ENCODE peak calls at places on chromosomes 5 and 9, in seven cellular contexts. Y, V, K, L, F, R and I are unnamed samples. For H3K27me3, the result is how much of the 10 kb centered on the place peaks cover.

GRCh38 chr5:95130951-95131350 is 153.9 kb downstream of the MCTP1 start:
- DNase-seq in V (no peak), L (no peak), K (no peak), F (no peak), Y (no peak), R (no peak), I (no peak)

GRCh38 chr5:12399868-12400267 is 495.6 kb upstream of the CTNND2 start:
- DNase-seq in R (no peak), L (no peak), V (peak), K (no peak), F (no peak), Y (no peak), I (no peak)

GRCh38 chr5:141095263-141095641 is 837 bp downstream of the PCDHB2 start:
- DNase-seq in F (no peak), Y (peak), V (no peak), K (no peak), R (no peak), L (no peak), I (no peak)

GRCh38 chr5:134053840-134054338 is 49.1 kb upstream of the VDAC1 start:
- DNase-seq in Y (no peak), F (no peak), R (peak), L (no peak), K (peak), V (peak), I (no peak)

GRCh38 chr9:6224393-6225154 is 9.0 kb downstream of the IL33 start:
- DNase-seq in F (no peak), V (no peak), R (no peak), K (no peak), L (no peak), Y (no peak), I (no peak)

GRCh38 chr5:151617841-151618710 is 26.9 kb upstream of the FAT2 start:
- DNase-seq in Y (no peak), F (no peak), R (no peak), L (no peak), K (no peak), V (peak), I (no peak)

GRCh38 chr5:76604838-76605237 is 18.4 kb downstream of the F2RL2 start:
- DNase-seq in K (no peak), R (no peak), F (no peak), V (no peak), L (no peak), Y (no peak), I (no peak)

GRCh38 chr5:108924457-108924961 is 176.8 kb downstream of the FER start:
- DNase-seq in L (no peak), Y (no peak), R (no peak), K (no peak), F (no peak), V (no peak), I (no peak)

GRCh38 chr5:82355921-82356454 is 77.8 kb upstream of the RPS23 start:
- DNase-seq in L (no peak), Y (no peak), F (no peak), K (no peak), V (peak), R (no peak), I (no peak)

GRCh38 chr5:53211799-53212198 is 102.2 kb upstream of the MOCS2 start:
- DNase-seq in R (no peak), L (no peak), V (no peak), K (no peak), F (no peak), Y (no peak), I (no peak)

GRCh38 chr9:32698706-32699277 is 63.3 kb upstream of the TAF1L start:
- DNase-seq in F (no peak), V (peak), K (no peak), L (no peak), R (no peak), Y (no peak), I (no peak)

GRCh38 chr5:119398713-119399492 is 43.1 kb downstream of the TNFAIP8 start:
- DNase-seq in V (no peak), Y (no peak), L (peak), K (peak), F (no peak), R (peak), I (peak)

GRCh38 chr5:53601570-53601969 is 41.1 kb downstream of the NDUFS4 start:
- DNase-seq in F (no peak), Y (no peak), V (peak), R (no peak), L (no peak), K (no peak), I (no peak)

GRCh38 chr5:173670791-173671120 is 54.3 kb upstream of the BOD1 start:
- DNase-seq in Y (no peak), F (peak), V (no peak), R (no peak), K (peak), L (no peak), I (no peak)

GRCh38 chr5:173670130-173670591 is 53.7 kb upstream of the BOD1 start:
- DNase-seq in F (no peak), R (no peak), Y (peak), V (no peak), K (no peak), L (no peak), I (peak)

GRCh38 chr5:173672891-173673290 is 56.4 kb upstream of the BOD1 start:
- DNase-seq in F (no peak), R (no peak), V (no peak), Y (no peak), K (no peak), L (no peak), I (peak)

GRCh38 chr5:173669483-173669882 is 53.0 kb upstream of the BOD1 start:
- DNase-seq in K (no peak), Y (peak), L (no peak), R (no peak), V (no peak), F (no peak), I (peak)

GRCh38 chr5:173671121-173671949 is 54.9 kb upstream of the BOD1 start:
- DNase-seq in F (peak), V (no peak), R (no peak), L (peak), Y (no peak), K (peak), I (peak)
- H3K27ac ChIP-seq in F (peak), V (no peak), R (no peak), L (peak), Y (no peak), K (peak), I (peak)

GRCh38 chr5:68093455-68094159 is 121.9 kb upstream of the PIK3R1 start:
- DNase-seq in R (no peak), Y (no peak), F (no peak), L (no peak), V (no peak), K (no peak), I (no peak)
- TF ChIP-seq CTCF in R (no peak), Y (no peak), F (no peak), L (no peak), V (no peak), K (no peak), I (no peak)

GRCh38 chr5:6108981-6109595 is 269.3 kb downstream of the MED10 start:
- DNase-seq in V (no peak), L (no peak), Y (no peak), R (no peak), K (no peak), F (no peak), I (no peak)

GRCh38 chr5:6111131-6111530 is 267.2 kb downstream of the MED10 start:
- DNase-seq in V (no peak), L (no peak), K (no peak), F (no peak), R (no peak), Y (no peak), I (no peak)

GRCh38 chr5:6107675-6108539 is 270.4 kb downstream of the MED10 start:
- DNase-seq in R (no peak), Y (no peak), L (no peak), F (no peak), K (no peak), V (no peak), I (no peak)

GRCh38 chr5:6108540-6108848 is 269.9 kb downstream of the MED10 start:
- DNase-seq in K (no peak), Y (no peak), F (no peak), L (no peak), R (no peak), V (no peak), I (no peak)

GRCh38 chr5:6110441-6111005 is 267.8 kb downstream of the MED10 start:
- DNase-seq in L (no peak), F (no peak), K (no peak), Y (no peak), V (no peak), R (no peak), I (no peak)
- H3K27me3 ChIP-seq in L (under half), F (under half), K (under half), Y (under half), V (under half), R (under half), I (under half)

GRCh38 chr5:74560245-74560644 is 80.3 kb downstream of the ENC1 start:
- DNase-seq in R (no peak), L (no peak), V (no peak), Y (no peak), F (no peak), K (no peak), I (no peak)
- H3K27ac ChIP-seq in R (no peak), L (no peak), V (no peak), Y (no peak), F (no peak), K (no peak), I (no peak)

DNA sequence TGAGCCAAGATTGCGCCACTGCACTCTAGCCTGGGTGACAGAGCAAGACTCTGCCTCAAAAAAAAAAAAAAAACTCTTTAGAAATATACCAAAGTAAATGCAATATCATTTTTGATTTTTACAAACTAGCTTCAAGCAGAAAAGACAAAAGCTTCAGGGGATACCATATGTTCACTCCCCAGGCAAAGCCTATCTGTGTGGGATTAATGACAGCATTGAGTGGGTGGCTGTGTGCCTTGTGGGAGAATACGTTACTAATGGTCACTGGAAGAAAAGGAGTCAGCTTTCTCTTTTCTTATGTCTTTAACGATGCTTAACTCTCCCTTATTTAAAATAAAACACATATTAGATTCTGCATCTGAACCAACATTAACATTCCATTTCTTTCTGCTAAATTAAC is 1.9 kb downstream of the PCA3 start:
- DNase-seq in R (no peak), L (no peak), Y (no peak), F (no peak), V (no peak), K (no peak), I (no peak)
- TF ChIP-seq CTCF in R (no peak), L (no peak), Y (no peak), F (no peak), V (no peak), K (no peak), I (no peak)

GRCh38 chr5:149697001-149697400 is 33.1 kb upstream of the PPARGC1B start:
- DNase-seq in V (peak), Y (no peak), K (no peak), F (no peak), L (no peak), R (no peak), I (no peak)
- H3K27me3 ChIP-seq in V (under half), Y (under half), K (under half), F (under half), L (under half), R (under half), I (under half)

DNA sequence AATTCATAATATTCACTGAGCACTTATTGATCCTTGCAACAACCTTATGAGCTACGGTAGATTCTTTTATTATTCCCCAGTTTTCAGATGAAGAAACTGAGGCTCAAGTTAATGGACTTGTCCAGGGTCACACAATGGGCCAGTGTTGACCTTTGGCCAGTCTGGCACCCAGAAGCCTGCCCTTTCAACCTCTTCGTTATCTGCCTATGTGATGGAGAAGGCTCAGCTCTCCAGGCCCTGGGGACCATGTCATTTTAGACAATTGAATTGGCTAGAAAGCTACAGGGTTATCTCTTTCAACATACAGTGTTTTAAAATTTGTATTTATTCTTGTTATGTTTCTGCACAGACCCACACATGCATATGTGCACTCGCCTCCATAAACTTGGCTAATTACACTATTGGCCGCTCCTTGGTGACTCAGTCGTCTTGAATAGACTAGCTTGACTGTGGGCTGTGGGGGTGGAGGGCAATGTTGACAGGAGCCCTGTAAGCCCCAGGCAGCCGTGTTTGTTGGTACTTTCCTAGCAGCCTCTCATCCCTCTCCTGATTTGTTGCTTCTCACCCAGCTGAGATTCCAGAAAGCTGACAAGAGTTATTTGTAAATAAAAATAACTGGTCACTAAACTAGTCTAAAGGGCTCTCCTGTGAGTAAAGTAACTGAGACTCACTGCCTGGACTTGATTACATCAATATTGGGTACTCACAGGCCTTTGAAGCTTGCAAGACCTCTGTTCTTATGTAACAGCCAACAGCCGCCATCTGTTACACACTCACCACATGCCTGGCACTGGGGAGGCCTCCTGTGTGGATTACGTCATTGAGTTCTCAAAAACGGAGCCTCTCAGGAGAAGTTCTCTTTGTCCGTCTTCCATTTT is 8.5 kb upstream of the ANGPTL2 start:
- DNase-seq in F (peak), Y (no peak), V (peak), R (no peak), L (peak), K (peak), I (no peak)
- H3K27ac ChIP-seq in F (peak), Y (peak), V (peak), R (peak), L (peak), K (peak), I (peak)